ENCODE peak calls at places on chromosomes 13 and 19, in ten cellular contexts. S is PC-3; P is left ventricle myocardium inferior; G is CD8-positive, alpha-beta memory T cell; V is A549; Z is effector memory CD4-positive, alpha-beta T cell; W is heart left ventricle; F is thoracic aorta; B is iPS DF 6.9; K is GM23248. O is an unnamed sample. For H3K9me3, the result is how much of the 10 kb centered on the place peaks cover.

GRCh38 chr19:19457691-19458090 is 52.2 kb downstream of the GATAD2A start:
- DNase-seq in S (no peak), P (no peak), G (no peak), V (no peak), Z (no peak), W (no peak), F (no peak), B (no peak), K (no peak), O (no peak)

GRCh38 chr13:94481966-94482365 is 2.5 kb upstream of the DCT start:
- DNase-seq in S (peak), P (peak), G (no peak), V (peak), Z (no peak), W (no peak), F (no peak), B (no peak), K (peak), O (peak)

GRCh38 chr19:7989071-7989575 is 16.3 kb downstream of the ELAVL1 start:
- DNase-seq in S (peak), P (no peak), G (no peak), V (no peak), Z (no peak), W (no peak), F (no peak), B (no peak), K (no peak), O (no peak)

GRCh38 chr13:98275711-98276171 is 98.7 kb upstream of the RNF113B start:
- DNase-seq in S (no peak), P (no peak), G (no peak), V (no peak), Z (no peak), W (no peak), F (no peak), B (no peak), K (peak), O (no peak)

GRCh38 chr19:41064974-41065569 is 23.2 kb upstream of the CYP2A13 start:
- DNase-seq in S (peak), P (no peak), G (no peak), V (peak), Z (no peak), W (no peak), F (no peak), B (peak), K (peak), O (peak)

GRCh38 chr13:51252954-51253531 is 30.8 kb downstream of the FAM124A start:
- DNase-seq in S (no peak), P (no peak), G (no peak), V (no peak), Z (no peak), W (no peak), F (no peak), B (no peak), K (no peak), O (no peak)

GRCh38 chr19:11434703-11435056 is 241 bp downstream of the ODAD3 start:
- DNase-seq in S (no peak), P (no peak), G (no peak), V (no peak), Z (no peak), W (no peak), F (no peak), B (no peak), K (no peak), O (no peak)

GRCh38 chr19:5434351-5434917 is 20.8 kb upstream of the ZNRF4 start:
- DNase-seq in S (no peak), P (no peak), G (no peak), V (no peak), Z (no peak), W (no peak), F (no peak), B (no peak), K (peak), O (no peak)

GRCh38 chr13:39119422-39119821 is 81.2 kb downstream of the NHLRC3 start:
- DNase-seq in S (no peak), P (no peak), G (no peak), V (no peak), Z (no peak), W (no peak), F (no peak), B (no peak), K (no peak), O (no peak)

GRCh38 chr13:108176685-108177274 is 38.6 kb downstream of the LIG4 start:
- DNase-seq in S (peak), P (no peak), G (peak), V (peak), Z (peak), W (no peak), F (no peak), B (peak), K (peak), O (no peak)

GRCh38 chr13:52978989-52979388 is 49.6 kb upstream of the OLFM4 start:
- DNase-seq in S (no peak), P (no peak), G (no peak), V (no peak), Z (no peak), W (no peak), F (no peak), B (no peak), K (no peak), O (no peak)

GRCh38 chr13:73274147-73274546 is 215.3 kb downstream of the KLF5 start:
- DNase-seq in S (no peak), P (no peak), G (no peak), V (no peak), Z (no peak), W (no peak), F (no peak), B (no peak), K (peak), O (no peak)

GRCh38 chr13:45875951-45876350 is 24.4 kb upstream of the SIAH3 start:
- DNase-seq in S (peak), P (no peak), G (no peak), V (no peak), Z (no peak), W (no peak), F (no peak), B (no peak), K (no peak), O (no peak)

GRCh38 chr19:40932008-40932959 is 50.3 kb upstream of the CYP2A7 start:
- DNase-seq in S (no peak), P (no peak), G (no peak), V (no peak), Z (no peak), W (no peak), F (no peak), B (no peak), K (no peak), O (no peak)

GRCh38 chr13:112702341-112702982 is 12.6 kb downstream of the ATP11A start:
- DNase-seq in S (no peak), P (no peak), G (no peak), V (no peak), Z (no peak), W (no peak), F (no peak), B (no peak), K (no peak), O (no peak)

GRCh38 chr19:29547361-29547960 is 21.7 kb downstream of the VSTM2B start:
- DNase-seq in S (no peak), P (no peak), G (no peak), V (no peak), Z (no peak), W (no peak), F (no peak), B (no peak), K (no peak), O (no peak)

GRCh38 chr13:110442946-110443632 is 118.4 kb downstream of the RAB20 start:
- DNase-seq in S (peak), P (no peak), G (no peak), V (no peak), Z (no peak), W (no peak), F (no peak), B (no peak), K (peak), O (no peak)

GRCh38 chr13:32528358-32528757 is 10.2 kb downstream of the N4BP2L2 start:
- DNase-seq in S (no peak), P (no peak), G (no peak), V (no peak), Z (no peak), W (no peak), F (no peak), B (no peak), K (peak), O (no peak)

GRCh38 chr13:113767366-113767765 is 8.3 kb downstream of the TMEM255B start:
- DNase-seq in S (no peak), P (no peak), G (no peak), V (no peak), Z (no peak), W (no peak), F (no peak), B (no peak), K (no peak), O (no peak)

GRCh38 chr13:74145249-74145970 is 11.2 kb upstream of the KLF12 start:
- DNase-seq in S (no peak), P (no peak), G (no peak), V (no peak), Z (no peak), W (no peak), F (no peak), B (no peak), K (peak), O (no peak)

GRCh38 chr19:18946918-18947317 is 5.9 kb upstream of the HOMER3 start:
- DNase-seq in S (no peak), P (no peak), G (no peak), V (no peak), Z (no peak), W (no peak), F (no peak), B (no peak), K (no peak), O (no peak)

GRCh38 chr13:39401756-39402155 is 201.2 kb downstream of the LHFPL6 start:
- DNase-seq in S (no peak), P (no peak), G (no peak), V (no peak), Z (no peak), W (no peak), F (no peak), B (no peak), K (no peak), O (no peak)

GRCh38 chr19:54201172-54201701 is 579 bp downstream of the RPS9 start:
- DNase-seq in S (peak), P (no peak), G (no peak), V (no peak), Z (no peak), W (no peak), F (no peak), B (no peak), K (no peak), O (no peak)

GRCh38 chr19:41945135-41945766 is 13.9 kb downstream of the RABAC1 start:
- DNase-seq in S (no peak), P (no peak), G (peak), V (no peak), Z (peak), W (no peak), F (no peak), B (no peak), K (no peak), O (no peak)

GRCh38 chr13:44052843-44053607 is 173.3 kb downstream of the LACC1 start:
- DNase-seq in S (no peak), P (peak), G (no peak), V (no peak), Z (no peak), W (no peak), F (peak), B (no peak), K (peak), O (no peak)

GRCh38 chr19:40255619-40256166 is 29.2 kb upstream of the CCNP start:
- DNase-seq in S (no peak), P (peak), G (no peak), V (no peak), Z (no peak), W (no peak), F (no peak), B (no peak), K (no peak), O (no peak)

GRCh38 chr13:113309481-113309880 is 12.4 kb downstream of the LAMP1 start:
- DNase-seq in S (no peak), P (no peak), G (no peak), V (no peak), Z (no peak), W (no peak), F (no peak), B (no peak), K (no peak), O (no peak)

GRCh38 chr19:40393894-40394815 is 4.2 kb upstream of the HIPK4 start:
- DNase-seq in S (no peak), P (no peak), G (no peak), V (no peak), Z (no peak), W (no peak), F (no peak), B (no peak), K (no peak), O (no peak)

GRCh38 chr19:32744555-32745325 is 25.2 kb downstream of the TDRD12 start:
- DNase-seq in S (no peak), P (no peak), G (no peak), V (no peak), Z (no peak), W (no peak), F (no peak), B (no peak), K (no peak), O (no peak)

GRCh38 chr13:91318886-91319285 is 28.6 kb upstream of the MIR17HG start:
- DNase-seq in S (no peak), P (no peak), G (no peak), V (no peak), Z (no peak), W (no peak), F (no peak), B (no peak), K (no peak), O (no peak)

GRCh38 chr19:29040951-29041350 is 172.0 kb downstream of the UQCRFS1 start:
- DNase-seq in S (no peak), P (no peak), G (no peak), V (no peak), Z (no peak), W (no peak), F (no peak), B (no peak), K (no peak), O (no peak)

GRCh38 chr13:24005711-24006281 is 108.5 kb upstream of the C1QTNF9B start:
- DNase-seq in S (no peak), P (no peak), G (no peak), V (no peak), Z (no peak), W (no peak), F (no peak), B (no peak), K (no peak), O (no peak)

GRCh38 chr19:18667531-18668251 is 15.8 kb upstream of the CRTC1 start:
- DNase-seq in S (no peak), P (no peak), G (no peak), V (no peak), Z (no peak), W (no peak), F (no peak), B (no peak), K (no peak), O (no peak)

GRCh38 chr19:31500540-31500830 is 151.2 kb upstream of the TSHZ3 start:
- DNase-seq in S (no peak), P (no peak), G (no peak), V (no peak), Z (no peak), W (no peak), F (no peak), B (no peak), K (no peak), O (no peak)

GRCh38 chr13:73849292-73849691 is 284.9 kb downstream of the KLF12 start:
- DNase-seq in S (peak), P (no peak), G (no peak), V (peak), Z (no peak), W (no peak), F (no peak), B (peak), K (peak), O (peak)

GRCh38 chr13:86188170-86188569 is 389.0 kb upstream of the SLITRK6 start:
- DNase-seq in S (no peak), P (no peak), G (no peak), V (no peak), Z (no peak), W (no peak), F (no peak), B (no peak), K (no peak), O (no peak)

GRCh38 chr13:73090116-73090811 is 31.5 kb downstream of the KLF5 start:
- DNase-seq in S (peak), P (no peak), G (no peak), V (peak), Z (no peak), W (no peak), F (no peak), B (peak), K (peak), O (peak)

GRCh38 chr19:50268046-50268445 is 61.1 kb downstream of the KCNC3 start:
- DNase-seq in S (no peak), P (no peak), G (no peak), V (no peak), Z (no peak), W (no peak), F (no peak), B (no peak), K (no peak), O (peak)

GRCh38 chr19:15525291-15525690 is 17.0 kb downstream of the CYP4F22 start:
- DNase-seq in S (no peak), P (no peak), G (no peak), V (no peak), Z (no peak), W (no peak), F (no peak), B (no peak), K (no peak), O (no peak)
- H3K9me3 ChIP-seq in S (under half), P (under half), G (under half), V (under half), Z (under half), W (under half), F (under half), B (under half), K (under half), O (under half)

DNA sequence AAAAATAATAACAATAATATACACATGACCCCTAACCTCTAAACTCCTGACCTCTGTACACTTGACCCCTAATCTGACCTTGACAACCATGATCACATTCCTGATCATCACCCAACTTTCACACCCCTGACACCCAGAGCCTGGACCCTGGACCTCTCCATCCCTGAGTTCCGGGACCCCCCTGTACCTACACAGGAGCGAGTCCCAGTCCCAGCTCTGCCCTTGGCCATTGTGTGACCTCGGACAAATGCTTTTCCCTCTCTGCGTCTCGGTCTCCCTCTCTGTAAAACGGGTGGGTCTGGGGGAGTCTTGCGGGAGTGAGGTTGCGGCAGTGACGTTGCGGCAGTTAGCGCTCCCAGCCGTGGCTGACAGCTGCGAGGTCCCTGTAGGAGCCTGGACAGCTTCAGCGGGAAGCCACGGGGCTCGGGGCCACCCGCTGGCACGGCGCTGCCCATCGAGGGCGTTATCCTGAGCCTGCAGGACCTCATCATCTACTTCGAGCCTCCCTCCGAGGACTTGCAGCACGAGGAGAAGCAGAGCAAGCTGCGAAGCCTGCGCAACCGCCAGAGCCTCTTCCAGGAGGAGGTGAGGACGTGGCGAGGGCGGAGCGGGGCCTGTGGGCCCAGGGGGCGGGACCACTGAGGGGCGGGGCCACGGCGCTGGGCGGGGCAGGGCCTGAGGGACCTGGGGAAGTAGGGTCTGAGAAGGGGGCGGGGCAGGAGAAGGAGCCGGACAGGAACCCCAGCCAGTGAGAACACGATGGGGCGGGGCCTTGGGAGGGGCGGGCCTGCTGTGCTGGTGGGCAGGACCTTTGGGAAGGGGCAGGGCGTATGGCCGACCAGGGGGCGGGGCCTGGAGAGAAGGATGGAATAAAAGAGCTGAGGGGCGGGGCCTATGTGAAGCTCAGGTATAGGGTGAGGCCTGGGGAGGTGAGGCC is 19.2 kb downstream of the RYR1 start:
- DNase-seq in S (peak), P (no peak), G (no peak), V (peak), Z (no peak), W (no peak), F (no peak), B (peak), K (peak), O (peak)
- H3K4me3 ChIP-seq in S (no peak), P (no peak), G (no peak), V (no peak), Z (no peak), W (no peak), F (no peak), B (no peak), K (no peak), O (no peak)

DNA sequence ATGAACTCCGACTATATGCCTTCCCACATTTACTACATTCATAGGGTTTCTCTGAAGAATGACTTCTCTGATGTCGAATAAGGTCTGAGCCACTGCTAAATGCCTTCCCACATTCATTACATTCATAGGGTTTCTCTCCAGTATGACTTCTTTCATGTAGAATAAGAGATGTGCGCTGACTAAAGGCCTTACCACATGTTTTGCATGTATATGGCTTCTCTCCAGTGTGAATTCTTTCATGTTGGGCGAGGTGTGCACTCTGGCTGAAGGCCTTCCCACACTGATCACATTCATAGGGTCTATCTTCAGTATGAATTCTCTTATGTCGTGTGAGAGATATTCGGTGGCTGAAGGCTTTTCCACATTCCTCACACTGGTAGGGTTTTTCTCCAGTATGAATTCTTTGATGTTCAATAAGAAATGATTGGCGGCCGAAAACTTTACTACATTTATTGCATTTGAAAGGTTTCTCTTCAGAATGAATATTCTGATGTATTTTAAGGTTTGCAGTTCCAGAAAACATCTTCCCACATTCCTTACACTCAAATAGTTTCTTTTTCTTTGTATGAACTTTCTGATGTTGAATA is 35.8 kb downstream of the ZNF667 start:
- DNase-seq in S (no peak), P (no peak), G (no peak), V (no peak), Z (no peak), W (no peak), F (no peak), B (no peak), K (no peak), O (no peak)
- H3K9me3 ChIP-seq in S (half or more), P (half or more), G (under half), V (half or more), Z (under half), W (under half), F (half or more), B (under half), K (under half), O (under half)

GRCh38 chr19:51467864-51468544 is 9.8 kb upstream of the SIGLEC8 start:
- DNase-seq in S (no peak), P (no peak), G (no peak), V (no peak), Z (no peak), W (no peak), F (no peak), B (no peak), K (no peak), O (no peak)
- H3K4me3 ChIP-seq in S (no peak), P (no peak), G (no peak), V (no peak), Z (no peak), W (no peak), F (no peak), B (no peak), K (no peak), O (no peak)

GRCh38 chr19:23867895-23868294 is 46.8 kb upstream of the ZNF726 start:
- DNase-seq in S (peak), P (no peak), G (no peak), V (no peak), Z (no peak), W (no peak), F (no peak), B (no peak), K (peak), O (no peak)

GRCh38 chr19:23872282-23872919 is 42.3 kb upstream of the ZNF726 start:
- DNase-seq in S (no peak), P (no peak), G (no peak), V (no peak), Z (no peak), W (no peak), F (no peak), B (no peak), K (no peak), O (no peak)

DNA sequence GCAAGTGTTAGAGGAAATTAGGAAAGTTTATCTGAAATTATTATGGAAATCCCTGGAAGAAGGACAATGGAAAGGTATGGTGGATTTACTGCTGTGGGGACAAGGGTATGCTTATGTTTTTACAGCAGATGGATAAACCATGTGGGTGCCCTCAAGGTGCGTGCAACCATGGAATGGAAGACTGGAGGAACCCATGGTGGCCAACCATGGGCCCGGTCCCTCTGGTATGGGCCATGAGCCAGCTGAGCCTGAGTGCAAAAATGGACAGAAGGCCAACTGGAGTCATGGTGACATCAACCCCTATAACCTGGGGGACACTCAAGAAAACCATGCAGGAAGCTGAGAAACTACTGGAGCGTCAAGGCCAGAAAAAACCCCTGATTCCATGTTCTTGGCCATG is 46.1 kb upstream of the ZNF726 start:
- DNase-seq in S (no peak), P (no peak), G (no peak), V (no peak), Z (no peak), W (no peak), F (no peak), B (no peak), K (no peak), O (no peak)
- H3K9me3 ChIP-seq in S (under half), P (under half), G (under half), V (under half), Z (under half), W (under half), F (under half), B (under half), K (under half), O (under half)

GRCh38 chr13:100484708-100485107 is 103.9 kb downstream of the GGACT start:
- DNase-seq in S (no peak), P (no peak), G (no peak), V (no peak), Z (no peak), W (no peak), F (no peak), B (no peak), K (no peak), O (no peak)
- H3K4me3 ChIP-seq in S (no peak), P (no peak), G (no peak), V (no peak), Z (no peak), W (no peak), F (no peak), B (no peak), K (no peak), O (no peak)